ENCODE peak calls at places on chromosome 19, in four cellular contexts. S, T, V and G are unnamed samples.

GRCh38 chr19:14375055-14375581 is 6.1 kb upstream of the ADGRE5 start:
- DNase-seq in S (no peak), T (peak), V (no peak), G (no peak)

GRCh38 chr19:43648633-43649032 is 9.0 kb upstream of the CADM4 start:
- DNase-seq in S (no peak), T (no peak), V (no peak), G (no peak)

GRCh38 chr19:29681422-29682235 is 16.4 kb downstream of the PLEKHF1 start:
- DNase-seq in S (no peak), T (no peak), V (no peak), G (no peak)

GRCh38 chr19:43901395-43902390 is 33.4 kb downstream of the ZNF45 start:
- DNase-seq in S (peak), T (peak), V (peak), G (peak)

GRCh38 chr19:31314156-31314555 is 35.1 kb downstream of the TSHZ3 start:
- DNase-seq in S (no peak), T (no peak), V (no peak), G (no peak)

GRCh38 chr19:50334741-50335421 is 5.7 kb upstream of the KCNC3 start:
- DNase-seq in S (no peak), T (no peak), V (no peak), G (no peak)

GRCh38 chr19:15072930-15073647 is 8.9 kb upstream of the OR1I1 start:
- DNase-seq in S (no peak), T (no peak), V (peak), G (peak)

GRCh38 chr19:49718511-49718910 is 27.6 kb downstream of the CPT1C start:
- DNase-seq in S (no peak), T (no peak), V (no peak), G (no peak)

GRCh38 chr19:2962018-2962670 is 15.2 kb upstream of the TLE6 start:
- DNase-seq in S (peak), T (peak), V (peak), G (peak)

GRCh38 chr19:16037424-16038195 is 38.7 kb upstream of the TPM4 start:
- DNase-seq in S (no peak), T (no peak), V (no peak), G (no peak)

GRCh38 chr19:57841364-57841763 is 8.3 kb upstream of the ZNF587 start:
- DNase-seq in S (no peak), T (no peak), V (no peak), G (no peak)

DNA sequence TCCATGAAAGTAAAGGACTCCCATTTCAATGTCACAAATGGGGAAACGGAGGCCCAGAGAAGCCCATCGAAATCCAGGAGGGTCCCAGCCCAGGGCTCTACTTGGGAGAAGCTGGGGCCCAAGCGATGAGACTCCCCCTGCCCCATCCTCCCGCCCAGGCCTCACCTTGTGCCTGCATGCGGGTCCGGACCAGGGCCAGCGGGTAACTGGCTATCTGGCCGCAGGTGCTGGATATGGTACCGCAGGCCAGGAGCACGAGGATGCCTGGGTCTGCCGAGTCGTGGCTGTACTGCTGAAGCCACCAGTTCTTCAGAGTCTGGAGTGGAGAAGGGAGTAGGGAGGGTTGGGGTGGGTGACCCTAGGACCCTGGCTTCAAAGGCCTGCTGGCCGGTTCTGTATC is 10.4 kb upstream of the SLC25A41 start:
- DNase-seq in S (no peak), T (no peak), V (no peak), G (no peak)
- TF ChIP-seq MAFK in S (no peak), T (no peak), V (no peak), G (no peak)

GRCh38 chr19:28288850-28289249 is 924.1 kb downstream of the UQCRFS1 start:
- DNase-seq in S (no peak), T (no peak), V (no peak), G (no peak)

GRCh38 chr19:28290963-28291657 is 921.8 kb downstream of the UQCRFS1 start:
- DNase-seq in S (no peak), T (no peak), V (no peak), G (no peak)

GRCh38 chr19:28291874-28292273 is 921.1 kb downstream of the UQCRFS1 start:
- DNase-seq in S (no peak), T (no peak), V (no peak), G (no peak)

GRCh38 chr19:28292822-28293500 is 920.0 kb downstream of the UQCRFS1 start:
- DNase-seq in S (no peak), T (no peak), V (no peak), G (no peak)

GRCh38 chr19:28289294-28290063 is 923.5 kb downstream of the UQCRFS1 start:
- DNase-seq in S (no peak), T (no peak), V (no peak), G (no peak)
- TF ChIP-seq PHF8 in S (no peak), T (no peak), V (no peak), G (no peak)

GRCh38 chr19:56111601-56112312 is 9.3 kb downstream of the ZNF787 start:
- DNase-seq in S (no peak), T (no peak), V (no peak), G (peak)
- TF ChIP-seq JUN in S (no peak), T (no peak), V (no peak), G (no peak)

GRCh38 chr19:53045536-53045935 is 996 bp downstream of the ERVV-2 start:
- DNase-seq in S (no peak), T (no peak), V (no peak), G (no peak)
- TF ChIP-seq MAFK in S (no peak), T (no peak), V (no peak), G (no peak)